ENCODE peak calls at places on chromosomes 13 and 19, in four cellular contexts. C is A673, A is breast epithelium, Z is nephron progenitor cell. B is an unnamed sample.

GRCh38 chr19:17292301-17293074 is 10.7 kb downstream of the ABHD8 start:
- DNase-seq in Z (peak; percentile 92), A (no peak), C (peak; percentile 95), B (peak; percentile 78)

GRCh38 chr13:98947925-98948324 is 29.9 kb downstream of the DOCK9 start:
- DNase-seq in Z (no peak), C (peak; percentile 28), A (no peak), B (no peak)

GRCh38 chr19:16911046-16911445 is 22.2 kb downstream of the F2RL3 start:
- DNase-seq in A (no peak), C (no peak), Z (no peak), B (no peak)

GRCh38 chr19:41753936-41754529 is 1.3 kb upstream of the CEACAM6 start:
- DNase-seq in Z (peak; percentile 47), C (peak; percentile 85), A (no peak), B (peak; percentile 48)

GRCh38 chr19:39355253-39355652 is 13.0 kb downstream of the SAMD4B start:
- DNase-seq in C (no peak), A (no peak), Z (no peak), B (no peak)

GRCh38 chr19:34733266-34733825 is 697 bp upstream of the ZNF181 start:
- DNase-seq in C (peak; percentile 82), A (no peak), Z (peak; percentile 42), B (no peak)

GRCh38 chr19:34096020-34096915 is 76.0 kb upstream of the LSM14A start:
- DNase-seq in C (peak; percentile 74), A (no peak), Z (no peak), B (no peak)

GRCh38 chr19:34188388-34188787 is 16.1 kb downstream of the LSM14A start:
- DNase-seq in A (no peak), C (no peak), Z (no peak), B (no peak)

GRCh38 chr13:99280166-99280565 is 22.0 kb upstream of the GPR18 start:
- DNase-seq in Z (no peak), A (no peak), C (peak; percentile 12), B (no peak)

GRCh38 chr13:48750588-48751383 is 97.1 kb downstream of the CYSLTR2 start:
- DNase-seq in A (no peak), Z (no peak), C (no peak), B (no peak)
- TF ChIP-seq CTCF in A (no peak), Z (no peak), C (no peak), B (no peak)

GRCh38 chr13:114025432-114026127 is 51.7 kb upstream of the C13orf46 start:
- DNase-seq in A (no peak), C (no peak), Z (peak; percentile 37), B (no peak)
- TF ChIP-seq CTCF in A (no peak), C (no peak), Z (no peak), B (no peak)

DNA sequence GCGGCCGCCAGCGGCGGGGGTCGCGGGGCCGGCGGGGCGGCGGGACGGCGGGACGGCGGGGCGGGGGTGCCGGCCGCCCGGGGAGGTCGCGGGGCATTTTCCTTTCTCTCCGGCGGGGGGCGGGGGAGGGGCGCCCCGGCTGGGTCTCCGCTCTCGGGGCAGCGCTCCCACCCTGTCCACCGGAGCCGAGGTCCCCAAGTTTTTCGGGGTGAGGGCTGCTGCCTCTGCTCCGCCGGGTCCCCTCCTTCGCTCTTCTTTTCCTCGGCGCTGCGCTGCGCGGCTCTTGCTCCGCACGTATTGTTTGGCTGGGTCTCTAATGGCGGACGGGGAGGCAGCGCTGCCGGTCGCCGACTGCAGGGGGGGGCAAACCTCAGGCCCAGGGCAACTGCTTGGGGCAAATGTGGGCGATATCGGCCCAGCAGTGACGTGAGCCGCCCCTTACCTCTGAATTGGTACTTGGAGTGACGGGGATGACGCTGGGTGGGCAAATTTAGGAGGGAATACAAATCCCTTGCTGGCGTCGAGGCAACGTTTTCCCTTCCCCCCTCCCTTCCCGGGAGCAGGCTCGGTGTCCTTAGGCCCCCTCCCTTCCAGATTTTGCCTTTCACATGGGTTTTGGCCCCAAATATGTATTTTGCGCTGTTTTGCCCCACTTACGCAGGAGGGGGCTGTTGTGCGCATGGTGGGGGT is 759 bp downstream of the ZMYM2 start:
- DNase-seq in Z (peak; percentile 58), A (peak; percentile 64), C (peak; percentile 69), B (peak; percentile 66)
- TF ChIP-seq CTCF in Z (no peak), A (peak; percentile 29), C (no peak), B (no peak)

DNA sequence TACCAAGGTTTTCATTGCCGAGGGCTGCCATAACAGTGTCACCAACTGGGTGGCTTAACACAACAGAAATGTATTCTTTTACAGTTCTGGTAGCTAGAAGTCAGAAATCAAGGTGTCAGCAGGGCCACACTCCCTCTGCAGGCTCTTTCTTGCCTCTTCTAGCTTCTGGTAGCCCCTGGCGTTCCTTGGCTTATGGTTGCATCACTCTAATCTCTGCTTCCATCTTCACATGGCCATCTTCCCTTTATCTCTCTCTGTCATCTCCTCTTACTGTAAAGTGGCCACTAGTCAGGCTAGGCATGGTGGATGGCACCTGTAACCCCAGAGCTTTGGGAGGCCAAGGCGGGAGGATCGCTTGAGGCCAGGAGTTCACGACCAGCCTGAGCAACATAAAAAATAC is 38.0 kb upstream of the MRI1 start:
- DNase-seq in A (no peak), C (no peak), Z (no peak), B (no peak)
- TF ChIP-seq CTCF in A (no peak), C (no peak), Z (no peak), B (no peak)

DNA sequence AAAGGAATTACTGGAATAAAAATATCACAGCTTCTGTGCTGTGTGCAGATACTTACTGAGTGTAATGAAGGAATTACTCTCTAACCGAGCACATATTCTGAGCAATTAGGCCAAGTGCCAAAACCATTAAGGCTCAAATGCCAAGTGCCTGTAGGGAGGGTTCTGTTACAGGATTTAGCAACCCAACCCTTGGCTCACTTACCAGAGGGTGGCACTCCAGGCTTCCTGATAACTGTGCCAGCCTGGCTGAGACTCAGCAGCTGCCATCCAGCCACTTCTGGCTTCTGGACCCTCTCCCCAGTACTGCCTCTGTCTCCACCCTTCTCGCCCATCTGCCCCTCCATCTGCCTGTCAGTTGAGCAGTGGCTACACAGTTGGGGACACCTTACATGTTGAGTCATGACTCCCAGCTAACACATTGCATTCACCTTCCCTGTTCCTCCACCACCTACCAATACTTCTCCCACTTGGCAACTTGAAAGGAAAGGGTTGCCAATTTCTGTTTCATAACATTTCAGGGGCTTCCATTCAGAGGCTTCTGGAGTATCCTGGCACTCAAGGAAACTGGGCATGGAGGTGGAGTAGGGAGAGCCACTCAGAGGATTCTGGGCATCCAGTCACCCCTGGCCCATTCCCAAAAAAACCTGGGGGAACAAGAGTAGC is 110.5 kb downstream of the COG6 start:
- DNase-seq in Z (peak; percentile 9), C (peak; percentile 80), A (no peak), B (no peak)
- TF ChIP-seq CTCF in Z (no peak), C (peak; percentile 73), A (peak; percentile 12), B (no peak)

DNA sequence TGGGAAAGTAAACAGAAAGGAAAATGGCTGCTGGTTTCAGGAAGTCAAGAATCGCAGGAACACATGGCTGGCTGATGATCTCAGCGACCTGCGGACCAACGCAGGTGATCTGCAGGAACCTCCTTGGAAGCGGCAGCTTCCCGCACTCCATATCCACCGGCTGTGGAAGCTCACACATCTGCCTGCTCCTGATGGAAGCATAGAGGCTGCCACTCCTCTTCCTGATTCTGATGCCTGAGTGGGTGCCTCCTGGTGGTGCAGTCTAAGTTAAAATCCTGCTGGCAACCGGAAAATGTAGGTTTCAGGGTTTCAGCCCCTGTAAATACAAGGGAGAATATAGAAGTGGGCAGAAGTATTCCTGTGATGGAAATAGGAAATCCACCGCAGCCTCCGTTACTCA is 75.5 kb downstream of the TNFSF13B start:
- DNase-seq in A (no peak), C (no peak), Z (no peak), B (no peak)
- TF ChIP-seq CTCF in A (no peak), C (peak; percentile 31), Z (no peak), B (no peak)

GRCh38 chr19:40523322-40524047 is 53.2 kb upstream of the SHKBP1 start:
- DNase-seq in A (no peak), Z (peak; percentile 72), C (peak; percentile 83), B (peak; percentile 26)
- TF ChIP-seq CTCF in A (peak; percentile 32), Z (peak; percentile 74), C (peak; percentile 90), B (peak; percentile 25)

B was measured in natural killer cell.